ENCODE peak calls at places on chromosomes 11 and 22, in ten cellular contexts. K is HCT116; I is astrocyte of the spinal cord; Q is activated CD4-positive, alpha-beta T cell treated with anti-CD3 and anti-CD28 coated beads, Interleukin-2, amount 10 ng/mL, durations not matched to agents 7 days and 5 days; H is ELR; W is HTR-8/SVneo; U is small intestine; Z is LNCaP clone FGC; Y is SHP77 treated with DMSO at 0.1 percent for 48 hours; A is stomach. C is an unnamed sample.

GRCh38 chr11:114168691-114169090 is 109.2 kb downstream of the ZBTB16 start:
- DNase-seq in Z (no peak), Y (no peak), W (no peak), I (no peak), A (no peak), U (peak), K (no peak), Q (peak), H (no peak), C (no peak)

GRCh38 chr22:20981787-20982562 is at the start of gene LZTR1:
- DNase-seq in Q (peak), W (peak), A (peak), U (peak), K (peak), H (peak), Y (peak), I (peak), Z (no peak), C (peak)

GRCh38 chr11:118439656-118440055 is 3.4 kb downstream of the KMT2A start:
- DNase-seq in A (no peak), Q (peak), Z (no peak), W (no peak), U (no peak), H (no peak), Y (no peak), I (no peak), K (no peak), C (no peak)

GRCh38 chr11:12377106-12377823 is at the start of gene PARVA:
- DNase-seq in H (peak), W (peak), K (peak), I (peak), Z (no peak), U (peak), A (peak), Y (no peak), Q (no peak), C (peak)

GRCh38 chr22:27603823-27604190 is 197.7 kb downstream of the MN1 start:
- DNase-seq in A (no peak), H (no peak), Q (no peak), I (peak), Z (no peak), K (no peak), W (no peak), U (no peak), Y (no peak), C (no peak)

GRCh38 chr11:63445720-63446119 is 45.2 kb downstream of the PLAAT5 start:
- DNase-seq in W (no peak), Y (no peak), Q (no peak), A (no peak), K (no peak), H (peak), U (no peak), I (peak), Z (no peak), C (peak)

GRCh38 chr11:10605941-10606381 is 37.5 kb upstream of the LYVE1 start:
- DNase-seq in I (peak), U (no peak), W (no peak), Q (no peak), H (peak), Y (no peak), A (peak), Z (no peak), K (no peak), C (peak)

GRCh38 chr22:50399751-50400331 is 56.7 kb downstream of the PPP6R2 start:
- DNase-seq in H (peak), Q (no peak), W (peak), Z (no peak), U (peak), Y (peak), K (peak), A (peak), I (no peak), C (no peak)

GRCh38 chr11:95230054-95231034 is 658 bp downstream of the SESN3 start:
- DNase-seq in H (peak), U (peak), I (peak), W (peak), Z (no peak), Q (peak), Y (no peak), A (no peak), K (no peak), C (no peak)

GRCh38 chr11:12674936-12675696 is 895 bp downstream of the TEAD1 start:
- DNase-seq in H (peak), Z (no peak), I (peak), K (no peak), W (no peak), A (peak), Y (no peak), U (peak), Q (no peak), C (no peak)

GRCh38 chr11:126523441-126523840 is 168.0 kb downstream of the ST3GAL4 start:
- DNase-seq in Q (no peak), W (no peak), Z (no peak), Y (no peak), K (no peak), U (no peak), A (no peak), I (no peak), H (no peak), C (no peak)

GRCh38 chr11:65573391-65574146 is 1.2 kb downstream of the FAM89B start:
- DNase-seq in A (no peak), H (no peak), I (no peak), W (no peak), Q (no peak), Y (no peak), U (no peak), K (no peak), Z (peak), C (no peak)

GRCh38 chr11:28400236-28401100 is 292.3 kb downstream of the METTL15 start:
- DNase-seq in W (no peak), Y (no peak), Z (no peak), I (peak), H (peak), K (no peak), U (no peak), Q (no peak), A (no peak), C (no peak)

GRCh38 chr11:2975594-2975993 is 16.5 kb downstream of the NAP1L4 start:
- DNase-seq in Q (peak), K (peak), H (peak), W (peak), I (peak), U (peak), Y (no peak), A (peak), Z (no peak), C (peak)

GRCh38 chr11:129814244-129814992 is 1.2 kb upstream of the TMEM45B start:
- DNase-seq in A (no peak), U (no peak), H (no peak), Y (no peak), W (no peak), I (no peak), Z (no peak), K (no peak), Q (peak), C (no peak)

GRCh38 chr22:46569848-46570695 is 32.7 kb upstream of the CELSR1 start:
- DNase-seq in Z (no peak), A (no peak), Y (no peak), U (no peak), H (no peak), K (no peak), W (no peak), I (no peak), Q (no peak), C (no peak)

GRCh38 chr11:69311767-69312385 is 17.9 kb downstream of the MYEOV start:
- DNase-seq in I (no peak), K (no peak), H (no peak), W (no peak), U (peak), Y (no peak), Q (peak), Z (no peak), A (no peak), C (no peak)

GRCh38 chr11:116172156-116172555 is 600.6 kb downstream of the BUD13 start:
- DNase-seq in I (no peak), Q (no peak), W (no peak), Z (no peak), A (no peak), Y (no peak), H (no peak), U (no peak), K (no peak), C (no peak)

GRCh38 chr11:63906087-63906486 is 10.9 kb downstream of the RCOR2 start:
- DNase-seq in U (no peak), Z (no peak), I (no peak), K (no peak), H (no peak), W (no peak), Y (no peak), Q (no peak), A (no peak), C (no peak)

GRCh38 chr22:50622723-50623327 is 5.1 kb downstream of the ARSA start:
- DNase-seq in I (no peak), Y (peak), Z (peak), A (peak), Q (no peak), H (no peak), U (peak), W (no peak), K (peak), C (no peak)

GRCh38 chr11:116164843-116165242 is 607.9 kb downstream of the BUD13 start:
- DNase-seq in Z (no peak), A (no peak), Y (no peak), Q (no peak), H (no peak), I (no peak), W (no peak), U (no peak), K (no peak), C (no peak)

GRCh38 chr11:35303596-35304392 is 115.6 kb downstream of the SLC1A2 start:
- DNase-seq in U (peak), Q (no peak), A (peak), Z (no peak), Y (no peak), K (no peak), I (peak), H (peak), W (no peak), C (no peak)

GRCh38 chr11:1917523-1918435 is 1.7 kb upstream of the TNNT3 start:
- DNase-seq in H (no peak), K (no peak), Z (no peak), A (no peak), Q (no peak), U (no peak), W (no peak), Y (no peak), I (no peak), C (no peak)

GRCh38 chr11:62306227-62306626 is 7.4 kb upstream of the SCGB1D4 start:
- DNase-seq in Z (no peak), U (no peak), A (no peak), W (no peak), Q (no peak), Y (no peak), H (no peak), I (no peak), K (no peak), C (no peak)

C was measured in H54.